ENCODE peak calls at places on chromosomes 2 and 18, in four cellular contexts. One of them, this sample, is unnamed.

GRCh38 chr2:127611076-127611925 is 34.7 kb upstream of the GPR17 start:
- DNase-seq in CD4-positive, alpha-beta memory T cell: no peak
- DNase-seq in ascending aorta: no peak
- DNase-seq in CD8-positive, alpha-beta T cell: no peak
- DNase-seq in this sample: no peak

GRCh38 chr2:150626934-150627336 is 139.5 kb upstream of the RND3 start:
- DNase-seq in CD8-positive, alpha-beta T cell: no peak
- DNase-seq in ascending aorta: no peak
- DNase-seq in CD4-positive, alpha-beta memory T cell: no peak
- DNase-seq in this sample: no peak

GRCh38 chr18:62128157-62128556 is 58.7 kb downstream of the PIGN start:
- DNase-seq in CD8-positive, alpha-beta T cell: no peak
- DNase-seq in ascending aorta: no peak
- DNase-seq in CD4-positive, alpha-beta memory T cell: no peak
- DNase-seq in this sample: no peak

GRCh38 chr18:59712311-59712710 is 15.1 kb upstream of the CCBE1 start:
- DNase-seq in ascending aorta: no peak
- DNase-seq in CD8-positive, alpha-beta T cell: no peak
- DNase-seq in CD4-positive, alpha-beta memory T cell: no peak
- DNase-seq in this sample: no peak

GRCh38 chr2:221422516-221423211 is 149.4 kb downstream of the EPHA4 start:
- DNase-seq in CD4-positive, alpha-beta memory T cell: no peak
- DNase-seq in ascending aorta: no peak
- DNase-seq in CD8-positive, alpha-beta T cell: no peak
- DNase-seq in this sample: no peak

GRCh38 chr18:21851327-21851961 is 110.9 kb downstream of the MIB1 start:
- DNase-seq in ascending aorta: no peak
- DNase-seq in CD4-positive, alpha-beta memory T cell: no peak
- DNase-seq in CD8-positive, alpha-beta T cell: no peak
- DNase-seq in this sample: no peak

GRCh38 chr2:11610624-11611242 is 59.3 kb downstream of the NTSR2 start:
- DNase-seq in ascending aorta: no peak
- DNase-seq in CD4-positive, alpha-beta memory T cell: no peak
- DNase-seq in CD8-positive, alpha-beta T cell: no peak
- DNase-seq in this sample: no peak

GRCh38 chr2:29579495-29580178 is 341.7 kb downstream of the ALK start:
- DNase-seq in CD4-positive, alpha-beta memory T cell: no peak
- DNase-seq in CD8-positive, alpha-beta T cell: no peak
- DNase-seq in ascending aorta: no peak
- DNase-seq in this sample: no peak

GRCh38 chr2:144983107-144983506 is 463.2 kb upstream of the ZEB2 start:
- DNase-seq in CD8-positive, alpha-beta T cell: no peak
- DNase-seq in ascending aorta: no peak
- DNase-seq in CD4-positive, alpha-beta memory T cell: no peak
- DNase-seq in this sample: no peak

GRCh38 chr2:226691265-226691664 is 108.4 kb downstream of the IRS1 start:
- DNase-seq in CD8-positive, alpha-beta T cell: no peak
- DNase-seq in CD4-positive, alpha-beta memory T cell: no peak
- DNase-seq in ascending aorta: no peak
- DNase-seq in this sample: no peak

GRCh38 chr2:28300921-28301341 is 91.7 kb upstream of the FOSL2 start:
- DNase-seq in CD8-positive, alpha-beta T cell: no peak
- DNase-seq in CD4-positive, alpha-beta memory T cell: no peak
- DNase-seq in ascending aorta: no peak
- DNase-seq in this sample: no peak

GRCh38 chr2:41994177-41994576 is 53.6 kb upstream of the PKDCC start:
- DNase-seq in CD4-positive, alpha-beta memory T cell: no peak
- DNase-seq in ascending aorta: no peak
- DNase-seq in CD8-positive, alpha-beta T cell: no peak
- DNase-seq in this sample: no peak

GRCh38 chr2:108910541-108911396 is 78.3 kb downstream of the EDAR start:
- DNase-seq in ascending aorta: no peak
- DNase-seq in CD4-positive, alpha-beta memory T cell: no peak
- DNase-seq in CD8-positive, alpha-beta T cell: no peak
- DNase-seq in this sample: no peak

GRCh38 chr2:230713331-230714121 is 884 bp downstream of the CAB39 start:
- DNase-seq in CD8-positive, alpha-beta T cell: no peak
- DNase-seq in ascending aorta: no peak
- DNase-seq in CD4-positive, alpha-beta memory T cell: peak; percentile 53
- DNase-seq in this sample: peak; percentile 53

GRCh38 chr2:8133331-8133730 is 548.5 kb upstream of the ID2 start:
- DNase-seq in CD4-positive, alpha-beta memory T cell: no peak
- DNase-seq in CD8-positive, alpha-beta T cell: no peak
- DNase-seq in ascending aorta: no peak
- DNase-seq in this sample: no peak

GRCh38 chr2:238422285-238422684 is 4.4 kb upstream of the ASB1 start:
- DNase-seq in ascending aorta: no peak
- DNase-seq in CD8-positive, alpha-beta T cell: no peak
- DNase-seq in CD4-positive, alpha-beta memory T cell: no peak
- DNase-seq in this sample: no peak

GRCh38 chr2:64062840-64063239 is 43.6 kb upstream of the VPS54 start:
- DNase-seq in CD4-positive, alpha-beta memory T cell: no peak
- DNase-seq in ascending aorta: no peak
- DNase-seq in CD8-positive, alpha-beta T cell: no peak
- DNase-seq in this sample: no peak

GRCh38 chr2:104889261-104890091 is 35.6 kb downstream of the POU3F3 start:
- DNase-seq in ascending aorta: no peak
- DNase-seq in CD8-positive, alpha-beta T cell: no peak
- DNase-seq in CD4-positive, alpha-beta memory T cell: no peak
- DNase-seq in this sample: no peak

GRCh38 chr2:30398084-30398483 is 49.0 kb upstream of the LCLAT1 start:
- DNase-seq in ascending aorta: no peak
- DNase-seq in CD4-positive, alpha-beta memory T cell: no peak
- DNase-seq in CD8-positive, alpha-beta T cell: no peak
- DNase-seq in this sample: no peak

GRCh38 chr18:8117008-8117376 is 492.2 kb upstream of the RAB12 start:
- DNase-seq in CD4-positive, alpha-beta memory T cell: no peak
- DNase-seq in CD8-positive, alpha-beta T cell: no peak
- DNase-seq in ascending aorta: no peak
- DNase-seq in this sample: no peak

GRCh38 chr2:21395366-21395765 is 271.6 kb downstream of the TDRD15 start:
- DNase-seq in ascending aorta: no peak
- DNase-seq in CD8-positive, alpha-beta T cell: no peak
- DNase-seq in CD4-positive, alpha-beta memory T cell: no peak
- DNase-seq in this sample: no peak

GRCh38 chr2:107259411-107260195 is 373.6 kb upstream of the ST6GAL2 start:
- DNase-seq in CD4-positive, alpha-beta memory T cell: no peak
- DNase-seq in CD8-positive, alpha-beta T cell: no peak
- DNase-seq in ascending aorta: no peak
- DNase-seq in this sample: no peak

GRCh38 chr2:46632349-46632748 is 153.0 kb downstream of the TMEM247 start:
- DNase-seq in ascending aorta: no peak
- DNase-seq in CD4-positive, alpha-beta memory T cell: no peak
- DNase-seq in CD8-positive, alpha-beta T cell: no peak
- DNase-seq in this sample: no peak

GRCh38 chr2:46967990-46968647 is 52.5 kb upstream of the MCFD2 start:
- DNase-seq in CD8-positive, alpha-beta T cell: no peak
- DNase-seq in CD4-positive, alpha-beta memory T cell: no peak
- DNase-seq in ascending aorta: no peak
- DNase-seq in this sample: no peak

GRCh38 chr2:200786826-200787225 is 24.9 kb upstream of the BZW1 start:
- DNase-seq in ascending aorta: no peak
- DNase-seq in CD4-positive, alpha-beta memory T cell: no peak
- DNase-seq in CD8-positive, alpha-beta T cell: no peak
- DNase-seq in this sample: no peak

GRCh38 chr18:41982942-41983660 is 28.1 kb downstream of the PIK3C3 start:
- DNase-seq in CD8-positive, alpha-beta T cell: no peak
- DNase-seq in ascending aorta: no peak
- DNase-seq in CD4-positive, alpha-beta memory T cell: no peak
- DNase-seq in this sample: peak; percentile 13

GRCh38 chr2:74146929-74147728 is 583 bp downstream of the BOLA3 start:
- DNase-seq in CD8-positive, alpha-beta T cell: no peak
- DNase-seq in ascending aorta: no peak
- DNase-seq in CD4-positive, alpha-beta memory T cell: no peak
- DNase-seq in this sample: peak; percentile 25

GRCh38 chr2:106185475-106186184 is 8.5 kb downstream of the UXS1 start:
- DNase-seq in CD4-positive, alpha-beta memory T cell: no peak
- DNase-seq in CD8-positive, alpha-beta T cell: no peak
- DNase-seq in ascending aorta: no peak
- DNase-seq in this sample: no peak

GRCh38 chr2:20617892-20618467 is 32.9 kb downstream of the HS1BP3 start:
- DNase-seq in CD4-positive, alpha-beta memory T cell: no peak
- DNase-seq in CD8-positive, alpha-beta T cell: no peak
- DNase-seq in ascending aorta: peak; percentile 94
- DNase-seq in this sample: no peak

DNA sequence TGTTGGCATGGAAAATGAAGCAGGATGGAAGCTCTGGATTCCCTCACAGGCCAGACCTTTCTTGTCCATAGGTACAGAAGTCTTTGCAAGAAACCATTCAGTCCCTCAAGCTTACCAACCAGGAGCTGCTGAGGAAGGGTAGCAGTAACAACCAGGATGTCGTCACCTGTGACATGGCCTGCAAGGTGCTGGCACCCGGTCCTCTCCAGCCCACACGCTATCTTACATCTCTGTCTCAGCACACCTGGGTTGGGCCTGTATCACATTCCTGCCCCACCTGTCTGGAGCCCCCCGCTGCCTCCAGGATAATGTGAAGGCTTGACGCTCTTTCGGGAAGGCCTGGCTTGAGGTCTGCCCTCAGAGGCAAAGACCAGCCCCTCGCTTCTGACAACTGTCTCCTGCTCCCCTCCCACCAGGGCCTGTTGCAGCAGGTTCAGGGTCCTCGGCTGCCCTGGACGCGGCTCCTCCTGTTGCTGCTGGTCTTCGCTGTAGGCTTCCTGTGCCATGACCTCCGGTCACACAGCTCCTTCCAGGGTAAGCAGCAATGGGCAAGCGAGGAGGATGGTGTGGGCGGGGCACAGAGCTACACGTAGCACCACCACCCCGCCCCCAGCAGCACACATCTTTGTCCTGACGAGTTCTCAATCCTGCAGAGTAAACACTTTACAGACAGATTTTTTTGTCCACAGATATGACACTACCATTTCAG is 6.0 kb downstream of the TMEM214 start:
- DNase-seq in CD4-positive, alpha-beta memory T cell: no peak
- DNase-seq in ascending aorta: no peak
- DNase-seq in CD8-positive, alpha-beta T cell: no peak
- DNase-seq in this sample: no peak
- H3K36me3 ChIP-seq in CD4-positive, alpha-beta memory T cell: peaks cover 64% of the 10 kb centered on the region
- H3K36me3 ChIP-seq in ascending aorta: peaks cover 59% of the 10 kb centered on the region
- H3K36me3 ChIP-seq in CD8-positive, alpha-beta T cell: peaks cover 40% of the 10 kb centered on the region
- H3K36me3 ChIP-seq in this sample: peaks cover 60% of the 10 kb centered on the region

GRCh38 chr2:166373951-166374350 is 1.8 kb downstream of the SCN9A start:
- DNase-seq in CD4-positive, alpha-beta memory T cell: no peak
- DNase-seq in ascending aorta: no peak
- DNase-seq in CD8-positive, alpha-beta T cell: no peak
- DNase-seq in this sample: no peak

GRCh38 chr2:166376873-166377272 is 1.1 kb upstream of the SCN9A start:
- DNase-seq in CD8-positive, alpha-beta T cell: no peak
- DNase-seq in CD4-positive, alpha-beta memory T cell: no peak
- DNase-seq in ascending aorta: no peak
- DNase-seq in this sample: no peak

GRCh38 chr2:166375736-166376487 is at the start of gene SCN9A:
- DNase-seq in CD4-positive, alpha-beta memory T cell: no peak
- DNase-seq in ascending aorta: no peak
- DNase-seq in CD8-positive, alpha-beta T cell: no peak
- DNase-seq in this sample: peak; percentile 25

GRCh38 chr2:166375205-166375735 is 474 bp downstream of the SCN9A start:
- DNase-seq in CD4-positive, alpha-beta memory T cell: no peak
- DNase-seq in CD8-positive, alpha-beta T cell: no peak
- DNase-seq in ascending aorta: no peak
- DNase-seq in this sample: no peak

GRCh38 chr2:166376488-166376828 is 714 bp upstream of the SCN9A start:
- DNase-seq in ascending aorta: no peak
- DNase-seq in CD8-positive, alpha-beta T cell: no peak
- DNase-seq in CD4-positive, alpha-beta memory T cell: no peak
- DNase-seq in this sample: no peak
- H3K4me3 ChIP-seq in ascending aorta: peak overlapping the region; percentile 65
- H3K4me3 ChIP-seq in CD8-positive, alpha-beta T cell: no peak overlapping the region
- H3K4me3 ChIP-seq in CD4-positive, alpha-beta memory T cell: no peak overlapping the region
- H3K4me3 ChIP-seq in this sample: no peak overlapping the region

GRCh38 chr2:240731327-240731626 is 39.6 kb downstream of the AQP12A start:
- DNase-seq in CD8-positive, alpha-beta T cell: no peak
- DNase-seq in CD4-positive, alpha-beta memory T cell: no peak
- DNase-seq in ascending aorta: no peak
- DNase-seq in this sample: no peak

GRCh38 chr2:240732911-240733622 is 41.4 kb downstream of the AQP12A start:
- DNase-seq in ascending aorta: no peak
- DNase-seq in CD8-positive, alpha-beta T cell: no peak
- DNase-seq in CD4-positive, alpha-beta memory T cell: no peak
- DNase-seq in this sample: no peak

GRCh38 chr2:240732184-240732583 is 40.5 kb downstream of the AQP12A start:
- DNase-seq in ascending aorta: no peak
- DNase-seq in CD4-positive, alpha-beta memory T cell: no peak
- DNase-seq in CD8-positive, alpha-beta T cell: no peak
- DNase-seq in this sample: no peak

GRCh38 chr2:240728827-240729226 is 37.2 kb downstream of the AQP12A start:
- DNase-seq in ascending aorta: no peak
- DNase-seq in CD4-positive, alpha-beta memory T cell: no peak
- DNase-seq in CD8-positive, alpha-beta T cell: no peak
- DNase-seq in this sample: no peak

DNA sequence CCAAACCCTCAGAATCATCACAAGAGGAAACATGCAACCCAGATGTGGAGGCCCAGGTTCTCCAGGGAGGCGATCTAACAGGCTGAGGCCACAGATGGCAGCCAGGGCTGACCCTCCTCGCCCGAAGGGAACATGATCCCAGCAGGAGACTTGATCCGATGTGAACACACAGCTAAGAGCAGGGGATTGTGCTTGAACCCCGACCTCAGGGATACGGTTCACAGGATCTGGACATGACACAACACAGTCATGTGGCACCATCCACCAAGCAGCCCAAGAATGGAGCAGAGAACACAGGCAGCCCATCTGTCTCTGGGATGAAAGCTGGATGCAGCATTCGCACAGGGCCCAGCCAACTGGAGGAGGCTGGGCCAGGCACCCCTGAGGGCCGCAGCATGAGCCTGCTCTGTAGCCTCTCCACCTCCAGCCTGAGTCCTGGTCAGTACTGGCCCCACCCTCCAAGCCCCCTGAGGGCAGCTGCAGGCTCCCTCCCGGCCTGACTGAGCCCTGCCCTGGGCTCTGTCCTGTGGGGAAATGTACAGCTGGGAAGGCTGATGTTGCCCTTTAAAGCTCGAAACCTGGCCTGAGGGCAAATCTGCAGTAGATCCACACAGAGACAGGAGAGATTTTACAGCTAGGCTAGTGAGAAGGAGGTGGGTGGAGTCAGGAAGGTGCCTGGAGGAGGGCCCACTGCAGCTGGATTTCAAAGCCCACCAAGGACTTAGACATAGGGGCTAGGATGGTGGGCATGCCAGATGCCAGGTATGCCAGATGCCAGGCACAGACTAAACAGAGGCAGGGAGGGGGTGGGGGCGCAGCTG is 39.0 kb downstream of the AQP12A start:
- DNase-seq in CD4-positive, alpha-beta memory T cell: no peak
- DNase-seq in CD8-positive, alpha-beta T cell: no peak
- DNase-seq in ascending aorta: no peak
- DNase-seq in this sample: no peak
- H3K36me3 ChIP-seq in CD4-positive, alpha-beta memory T cell: no peaks in the 10 kb centered on the region
- H3K36me3 ChIP-seq in CD8-positive, alpha-beta T cell: no peaks in the 10 kb centered on the region
- H3K36me3 ChIP-seq in ascending aorta: no peaks in the 10 kb centered on the region
- H3K36me3 ChIP-seq in this sample: no peaks in the 10 kb centered on the region

DNA sequence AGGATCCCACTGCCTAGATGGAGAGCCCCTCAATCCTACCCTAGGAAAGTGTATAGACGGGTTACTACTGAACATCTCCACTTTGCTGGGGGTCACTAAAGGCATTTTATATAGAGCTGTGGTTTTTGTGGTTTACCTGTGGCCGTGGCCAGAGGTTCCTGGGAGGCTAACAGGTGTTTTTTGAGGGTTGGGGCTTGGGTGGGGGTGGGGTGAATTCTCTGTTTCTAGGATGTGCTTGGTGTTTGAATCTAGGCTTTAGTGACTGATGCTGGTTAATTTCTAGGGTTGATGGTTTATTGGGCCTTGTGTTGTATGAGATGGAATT is 7.7 kb downstream of the HOXD8 start:
- DNase-seq in CD8-positive, alpha-beta T cell: no peak
- DNase-seq in CD4-positive, alpha-beta memory T cell: no peak
- DNase-seq in ascending aorta: no peak
- DNase-seq in this sample: no peak
- H3K4me3 ChIP-seq in CD8-positive, alpha-beta T cell: no peak overlapping the region
- H3K4me3 ChIP-seq in CD4-positive, alpha-beta memory T cell: no peak overlapping the region
- H3K4me3 ChIP-seq in ascending aorta: peak overlapping the region; percentile 82
- H3K4me3 ChIP-seq in this sample: no peak overlapping the region